ENCODE peak calls at places on chromosomes 3 and 15, in five cellular contexts. T is testis, S is cardiac muscle cell, B is T-helper 9 cell, V is left cardiac atrium. F is an unnamed sample.
A peak's percentile ranks its signal among the peaks of the same experiment; 100 is the strongest.

GRCh38 chr3:73383470-73384049 is 241.2 kb downstream of the PDZRN3 start:
- DNase-seq in T (peak; percentile 30), S (no peak), B (no peak), V (no peak), F (no peak)

GRCh38 chr15:85541744-85542143 is 161.3 kb downstream of the AKAP13 start:
- DNase-seq in T (no peak), S (no peak), B (no peak), V (no peak), F (no peak)

GRCh38 chr3:180548050-180548449 is 53.9 kb upstream of the TTC14 start:
- DNase-seq in T (no peak), S (no peak), B (no peak), V (no peak), F (no peak)

GRCh38 chr15:45458746-45459403 is 63.7 kb downstream of the SLC30A4 start:
- DNase-seq in T (peak; percentile 88), S (peak; percentile 56), B (peak; percentile 85), V (peak; percentile 62), F (peak; percentile 88)

GRCh38 chr15:52337198-52337853 is 41.7 kb upstream of the MYO5C start:
- DNase-seq in T (no peak), S (peak; percentile 46), B (no peak), V (no peak), F (no peak)

GRCh38 chr3:128073807-128074206 is 21.6 kb downstream of the SEC61A1 start:
- DNase-seq in T (no peak), S (peak; percentile 40), B (no peak), V (no peak), F (no peak)

GRCh38 chr3:32685604-32686185 is 707 bp downstream of the CNOT10 start:
- DNase-seq in T (no peak), S (peak; percentile 26), B (no peak), V (no peak), F (no peak)

GRCh38 chr3:24156466-24156865 is 211.4 kb downstream of the NR1D2 start:
- DNase-seq in T (no peak), S (peak; percentile 46), B (no peak), V (no peak), F (no peak)

GRCh38 chr15:78761891-78762385 is 49.3 kb downstream of the ADAMTS7 start:
- DNase-seq in T (no peak), S (no peak), B (no peak), V (no peak), F (peak; percentile 15)

GRCh38 chr3:184652465-184652864 is 59.4 kb downstream of the MAGEF1 start:
- DNase-seq in T (no peak), S (peak; percentile 60), B (no peak), V (no peak), F (no peak)

GRCh38 chr3:113952921-113953320 is 5.1 kb downstream of the ZDHHC23 start:
- DNase-seq in T (no peak), S (peak; percentile 41), B (no peak), V (no peak), F (no peak)

GRCh38 chr15:37372064-37372463 is 271.7 kb upstream of the MEIS2 start:
- DNase-seq in T (no peak), S (no peak), B (no peak), V (no peak), F (no peak)

GRCh38 chr15:50049871-50050270 is 69.2 kb downstream of the ATP8B4 start:
- DNase-seq in T (no peak), S (peak; percentile 17), B (no peak), V (no peak), F (no peak)

GRCh38 chr3:163779396-163780344 is 1298.6 kb downstream of the SI start:
- DNase-seq in T (no peak), S (no peak), B (no peak), V (no peak), F (no peak)

GRCh38 chr15:98838387-98839259 is 169.0 kb downstream of the PGPEP1L start:
- DNase-seq in T (no peak), S (no peak), B (no peak), V (no peak), F (no peak)

GRCh38 chr3:194592798-194593752 is 40.1 kb downstream of the TMEM44 start:
- DNase-seq in T (no peak), S (peak; percentile 99), B (no peak), V (no peak), F (no peak)

GRCh38 chr3:186464424-186465093 is 79.6 kb downstream of the CRYGS start:
- DNase-seq in T (no peak), S (no peak), B (no peak), V (no peak), F (no peak)

GRCh38 chr3:185397676-185398075 is 34.7 kb downstream of the MAP3K13 start:
- DNase-seq in T (no peak), S (no peak), B (no peak), V (peak; percentile 39), F (peak; percentile 73)

GRCh38 chr3:49001155-49001554 is 6.0 kb upstream of the WDR6 start:
- DNase-seq in T (no peak), S (no peak), B (no peak), V (no peak), F (no peak)

F was measured in adrenal gland.